ENCODE peak calls at places on chromosomes 5 and 9, in seven cellular contexts. One of them, this sample, is unnamed.

GRCh38 chr9:17810728-17811634 is 232.1 kb downstream of the SH3GL2 start:
- DNase-seq in hepatocyte: peak; percentile 90
- DNase-seq in GM12878: no peak
- DNase-seq in PC-3: peak; percentile 69
- DNase-seq in IMR-90: peak; percentile 66
- DNase-seq in SK-N-SH: peak; percentile 50
- DNase-seq in astrocyte: peak; percentile 7
- DNase-seq in this sample: no peak

GRCh38 chr5:96868603-96869371 is 7.5 kb upstream of the ERAP2 start:
- DNase-seq in IMR-90: peak; percentile 82
- DNase-seq in astrocyte: peak; percentile 62
- DNase-seq in SK-N-SH: peak; percentile 32
- DNase-seq in GM12878: no peak
- DNase-seq in hepatocyte: peak; percentile 76
- DNase-seq in PC-3: peak; percentile 76
- DNase-seq in this sample: no peak

GRCh38 chr9:128182872-128183528 is 8.4 kb downstream of the CIZ1 start:
- DNase-seq in PC-3: no peak
- DNase-seq in astrocyte: no peak
- DNase-seq in hepatocyte: no peak
- DNase-seq in IMR-90: no peak
- DNase-seq in GM12878: no peak
- DNase-seq in SK-N-SH: no peak
- DNase-seq in this sample: no peak

GRCh38 chr9:125600194-125600593 is 106.8 kb downstream of the MAPKAP1 start:
- DNase-seq in GM12878: no peak
- DNase-seq in hepatocyte: peak; percentile 57
- DNase-seq in IMR-90: no peak
- DNase-seq in astrocyte: no peak
- DNase-seq in SK-N-SH: no peak
- DNase-seq in PC-3: no peak
- DNase-seq in this sample: no peak

GRCh38 chr9:125763373-125763772 is 16.2 kb downstream of the PBX3 start:
- DNase-seq in astrocyte: peak; percentile 62
- DNase-seq in IMR-90: peak; percentile 56
- DNase-seq in hepatocyte: peak; percentile 20
- DNase-seq in PC-3: peak; percentile 26
- DNase-seq in SK-N-SH: peak; percentile 17
- DNase-seq in GM12878: no peak
- DNase-seq in this sample: peak; percentile 50

GRCh38 chr5:95406426-95407093 is 15.4 kb downstream of the FAM81B start:
- DNase-seq in IMR-90: no peak
- DNase-seq in astrocyte: peak; percentile 8
- DNase-seq in PC-3: no peak
- DNase-seq in GM12878: no peak
- DNase-seq in SK-N-SH: no peak
- DNase-seq in hepatocyte: no peak
- DNase-seq in this sample: no peak

GRCh38 chr5:107675201-107675600 is 4.5 kb upstream of the EFNA5 start:
- DNase-seq in GM12878: no peak
- DNase-seq in astrocyte: no peak
- DNase-seq in IMR-90: no peak
- DNase-seq in PC-3: no peak
- DNase-seq in hepatocyte: no peak
- DNase-seq in SK-N-SH: no peak
- DNase-seq in this sample: no peak

GRCh38 chr5:472076-472655 is 29.2 kb downstream of the EXOC3 start:
- DNase-seq in astrocyte: peak; percentile 12
- DNase-seq in SK-N-SH: peak; percentile 71
- DNase-seq in hepatocyte: peak; percentile 44
- DNase-seq in PC-3: no peak
- DNase-seq in IMR-90: no peak
- DNase-seq in GM12878: no peak
- DNase-seq in this sample: no peak

GRCh38 chr5:135154197-135154596 is 120.2 kb upstream of the PITX1 start:
- DNase-seq in SK-N-SH: no peak
- DNase-seq in PC-3: peak; percentile 41
- DNase-seq in GM12878: no peak
- DNase-seq in astrocyte: no peak
- DNase-seq in hepatocyte: no peak
- DNase-seq in IMR-90: peak; percentile 55
- DNase-seq in this sample: no peak

GRCh38 chr9:93116049-93116961 is 17.7 kb downstream of the NINJ1 start:
- DNase-seq in SK-N-SH: no peak
- DNase-seq in GM12878: no peak
- DNase-seq in IMR-90: peak; percentile 72
- DNase-seq in hepatocyte: peak; percentile 70
- DNase-seq in astrocyte: no peak
- DNase-seq in PC-3: no peak
- DNase-seq in this sample: no peak
- H2AFZ ChIP-seq in SK-N-SH: no peak overlapping the region
- H2AFZ ChIP-seq in GM12878: no peak overlapping the region
- H2AFZ ChIP-seq in IMR-90: peak overlapping the region; percentile 88
- H2AFZ ChIP-seq in hepatocyte: no peak overlapping the region
- H2AFZ ChIP-seq in astrocyte: no peak overlapping the region
- H2AFZ ChIP-seq in PC-3: no peak overlapping the region
- H2AFZ ChIP-seq in this sample: no peak overlapping the region

GRCh38 chr9:21695874-21696341 is 106.5 kb upstream of the MTAP start:
- DNase-seq in GM12878: no peak
- DNase-seq in SK-N-SH: no peak
- DNase-seq in hepatocyte: no peak
- DNase-seq in astrocyte: no peak
- DNase-seq in IMR-90: no peak
- DNase-seq in PC-3: no peak
- DNase-seq in this sample: no peak

GRCh38 chr9:21695443-21695842 is 107.0 kb upstream of the MTAP start:
- DNase-seq in PC-3: no peak
- DNase-seq in astrocyte: no peak
- DNase-seq in hepatocyte: no peak
- DNase-seq in SK-N-SH: no peak
- DNase-seq in IMR-90: no peak
- DNase-seq in GM12878: no peak
- DNase-seq in this sample: no peak

GRCh38 chr9:21692390-21692789 is 110.0 kb upstream of the MTAP start:
- DNase-seq in PC-3: no peak
- DNase-seq in SK-N-SH: no peak
- DNase-seq in astrocyte: no peak
- DNase-seq in GM12878: no peak
- DNase-seq in IMR-90: no peak
- DNase-seq in hepatocyte: no peak
- DNase-seq in this sample: no peak

GRCh38 chr9:21694424-21694823 is 108.0 kb upstream of the MTAP start:
- DNase-seq in PC-3: no peak
- DNase-seq in SK-N-SH: no peak
- DNase-seq in IMR-90: no peak
- DNase-seq in astrocyte: no peak
- DNase-seq in GM12878: no peak
- DNase-seq in hepatocyte: no peak
- DNase-seq in this sample: no peak

GRCh38 chr9:21696411-21696865 is 106.0 kb upstream of the MTAP start:
- DNase-seq in SK-N-SH: peak; percentile 18
- DNase-seq in IMR-90: no peak
- DNase-seq in hepatocyte: no peak
- DNase-seq in GM12878: no peak
- DNase-seq in astrocyte: no peak
- DNase-seq in PC-3: no peak
- DNase-seq in this sample: no peak
- H2AFZ ChIP-seq in SK-N-SH: no peak overlapping the region
- H2AFZ ChIP-seq in IMR-90: no peak overlapping the region
- H2AFZ ChIP-seq in hepatocyte: no peak overlapping the region
- H2AFZ ChIP-seq in GM12878: no peak overlapping the region
- H2AFZ ChIP-seq in astrocyte: no peak overlapping the region
- H2AFZ ChIP-seq in PC-3: no peak overlapping the region
- H2AFZ ChIP-seq in this sample: no peak overlapping the region

GRCh38 chr5:39201795-39202593 is 17.4 kb downstream of the FYB1 start:
- DNase-seq in IMR-90: no peak
- DNase-seq in astrocyte: no peak
- DNase-seq in PC-3: no peak
- DNase-seq in hepatocyte: no peak
- DNase-seq in GM12878: no peak
- DNase-seq in SK-N-SH: no peak
- DNase-seq in this sample: no peak

GRCh38 chr5:39203291-39203922 is 16.0 kb downstream of the FYB1 start:
- DNase-seq in hepatocyte: no peak
- DNase-seq in SK-N-SH: no peak
- DNase-seq in PC-3: no peak
- DNase-seq in IMR-90: no peak
- DNase-seq in GM12878: no peak
- DNase-seq in astrocyte: no peak
- DNase-seq in this sample: no peak

GRCh38 chr5:39203951-39204350 is 15.4 kb downstream of the FYB1 start:
- DNase-seq in IMR-90: no peak
- DNase-seq in SK-N-SH: no peak
- DNase-seq in PC-3: no peak
- DNase-seq in hepatocyte: no peak
- DNase-seq in GM12878: no peak
- DNase-seq in astrocyte: no peak
- DNase-seq in this sample: no peak

GRCh38 chr5:39201160-39201794 is 18.1 kb downstream of the FYB1 start:
- DNase-seq in GM12878: no peak
- DNase-seq in IMR-90: no peak
- DNase-seq in SK-N-SH: no peak
- DNase-seq in astrocyte: no peak
- DNase-seq in hepatocyte: no peak
- DNase-seq in PC-3: peak; percentile 57
- DNase-seq in this sample: no peak

DNA sequence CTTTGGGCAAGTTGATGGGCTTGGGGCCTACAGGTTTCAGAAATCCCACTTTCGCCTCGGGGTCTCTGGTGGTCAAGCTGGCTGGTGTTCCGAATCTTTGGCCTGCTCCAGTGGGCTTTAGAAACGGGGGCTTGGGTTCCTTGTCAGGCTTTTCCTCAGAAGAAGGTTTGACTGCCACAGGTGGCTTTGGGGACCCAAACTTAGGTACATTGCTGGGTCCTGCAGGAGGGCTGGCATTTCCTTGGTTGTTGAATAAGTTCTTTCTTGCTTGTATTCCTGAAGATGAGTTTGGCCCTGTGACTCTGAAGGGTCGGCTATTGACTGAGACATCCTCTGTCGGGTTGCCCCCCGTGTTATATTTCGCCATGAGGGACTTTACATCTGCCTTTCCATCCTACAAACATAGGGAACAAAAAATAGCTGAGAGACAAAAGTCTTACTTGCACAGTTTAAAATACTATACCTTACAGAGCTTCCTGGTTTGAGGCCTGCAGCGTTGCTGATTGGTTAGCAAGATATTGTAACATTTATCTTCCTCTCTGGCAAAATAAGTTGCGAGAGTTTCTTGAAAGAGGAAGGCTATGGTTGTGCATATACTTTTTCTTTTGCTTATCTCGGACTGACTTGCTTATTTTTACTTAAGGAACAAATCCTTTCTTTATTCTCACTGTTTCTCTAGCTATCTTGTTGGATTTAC is 16.6 kb downstream of the FYB1 start:
- DNase-seq in SK-N-SH: no peak
- DNase-seq in PC-3: no peak
- DNase-seq in astrocyte: no peak
- DNase-seq in hepatocyte: no peak
- DNase-seq in IMR-90: no peak
- DNase-seq in GM12878: no peak
- DNase-seq in this sample: no peak
- H2AFZ ChIP-seq in SK-N-SH: no peak overlapping the region
- H2AFZ ChIP-seq in PC-3: no peak overlapping the region
- H2AFZ ChIP-seq in astrocyte: no peak overlapping the region
- H2AFZ ChIP-seq in hepatocyte: no peak overlapping the region
- H2AFZ ChIP-seq in IMR-90: no peak overlapping the region
- H2AFZ ChIP-seq in GM12878: no peak overlapping the region
- H2AFZ ChIP-seq in this sample: no peak overlapping the region

GRCh38 chr9:124452841-124453585 is 2.8 kb downstream of the ADGRD2 start:
- DNase-seq in GM12878: no peak
- DNase-seq in SK-N-SH: no peak
- DNase-seq in hepatocyte: no peak
- DNase-seq in astrocyte: no peak
- DNase-seq in IMR-90: no peak
- DNase-seq in PC-3: no peak
- DNase-seq in this sample: no peak
- H2AFZ ChIP-seq in GM12878: no peak overlapping the region
- H2AFZ ChIP-seq in SK-N-SH: no peak overlapping the region
- H2AFZ ChIP-seq in hepatocyte: no peak overlapping the region
- H2AFZ ChIP-seq in astrocyte: no peak overlapping the region
- H2AFZ ChIP-seq in IMR-90: peak overlapping the region; percentile 43
- H2AFZ ChIP-seq in PC-3: no peak overlapping the region
- H2AFZ ChIP-seq in this sample: peak overlapping the region; percentile 37

GRCh38 chr5:119393746-119394145 is 37.9 kb downstream of the TNFAIP8 start:
- DNase-seq in hepatocyte: no peak
- DNase-seq in IMR-90: peak; percentile 81
- DNase-seq in PC-3: peak; percentile 51
- DNase-seq in astrocyte: peak; percentile 77
- DNase-seq in SK-N-SH: no peak
- DNase-seq in GM12878: no peak
- DNase-seq in this sample: no peak
- H2AFZ ChIP-seq in hepatocyte: no peak overlapping the region
- H2AFZ ChIP-seq in IMR-90: no peak overlapping the region
- H2AFZ ChIP-seq in PC-3: no peak overlapping the region
- H2AFZ ChIP-seq in astrocyte: no peak overlapping the region
- H2AFZ ChIP-seq in SK-N-SH: no peak overlapping the region
- H2AFZ ChIP-seq in GM12878: no peak overlapping the region
- H2AFZ ChIP-seq in this sample: no peak overlapping the region